ENCODE peak calls at places on chromosomes 3 and 15, in nine cellular contexts. B is thyroid gland, Z is Peyer's patch, L is body of pancreas, J is ovary, G is IMR-90, F is transverse colon, X is A549, V is right lobe of liver. A is an unnamed sample.

GRCh38 chr15:29986946-29987345 is 95.8 kb upstream of the GOLGA8J start:
- DNase-seq in B (no peak), Z (no peak), L (no peak), J (no peak), G (no peak), F (no peak), X (no peak), V (no peak), A (no peak)

GRCh38 chr3:156811092-156811862 is 14.9 kb upstream of the LEKR1 start:
- DNase-seq in B (no peak), Z (no peak), L (no peak), J (no peak), G (peak), F (peak), X (no peak), V (no peak), A (no peak)

GRCh38 chr3:151351648-151352047 is 22.3 kb upstream of the P2RY13 start:
- DNase-seq in B (no peak), Z (no peak), L (no peak), J (no peak), G (no peak), F (no peak), X (no peak), V (no peak), A (no peak)

GRCh38 chr15:80669599-80670273 is 25.4 kb upstream of the ABHD17C start:
- DNase-seq in B (peak), Z (no peak), L (no peak), J (no peak), G (peak), F (no peak), X (no peak), V (no peak), A (no peak)

GRCh38 chr15:74663303-74664027 is 32.4 kb downstream of the EDC3 start:
- DNase-seq in B (no peak), Z (no peak), L (no peak), J (no peak), G (no peak), F (no peak), X (no peak), V (no peak), A (no peak)

GRCh38 chr15:59616390-59616789 is 4.8 kb downstream of the GCNT3 start:
- DNase-seq in B (peak), Z (no peak), L (no peak), J (no peak), G (no peak), F (peak), X (peak), V (no peak), A (no peak)

GRCh38 chr15:28975766-28976179 is 90.0 kb downstream of the APBA2 start:
- DNase-seq in B (peak), Z (peak), L (peak), J (no peak), G (peak), F (peak), X (peak), V (no peak), A (peak)

GRCh38 chr15:77144028-77144427 is 73.1 kb upstream of the TSPAN3 start:
- DNase-seq in B (no peak), Z (no peak), L (no peak), J (no peak), G (peak), F (no peak), X (no peak), V (no peak), A (no peak)

GRCh38 chr15:45144775-45145174 is 15.0 kb downstream of the DUOX1 start:
- DNase-seq in B (no peak), Z (no peak), L (no peak), J (no peak), G (no peak), F (no peak), X (no peak), V (no peak), A (no peak)

GRCh38 chr15:43515731-43516130 is 1.7 kb upstream of the MAP1A start:
- DNase-seq in B (no peak), Z (no peak), L (no peak), J (peak), G (no peak), F (no peak), X (no peak), V (no peak), A (no peak)

GRCh38 chr3:148873928-148874326 is 8.8 kb downstream of the CPA3 start:
- DNase-seq in B (no peak), Z (no peak), L (no peak), J (no peak), G (peak), F (no peak), X (no peak), V (no peak), A (no peak)

GRCh38 chr3:43034200-43034599 is 55.1 kb downstream of the GASK1A start:
- DNase-seq in B (no peak), Z (no peak), L (no peak), J (no peak), G (no peak), F (no peak), X (no peak), V (no peak), A (no peak)

GRCh38 chr15:79311901-79312553 is 1.1 kb downstream of the TMED3 start:
- DNase-seq in B (peak), Z (no peak), L (no peak), J (no peak), G (no peak), F (no peak), X (no peak), V (no peak), A (no peak)

GRCh38 chr15:101684384-101684783 is 32.2 kb upstream of the TM2D3 start:
- DNase-seq in B (no peak), Z (no peak), L (no peak), J (no peak), G (peak), F (no peak), X (peak), V (no peak), A (peak)

GRCh38 chr3:171566803-171567422 is 106.7 kb upstream of the TNIK start:
- DNase-seq in B (no peak), Z (no peak), L (no peak), J (no peak), G (peak), F (no peak), X (peak), V (no peak), A (peak)

GRCh38 chr3:30384546-30385072 is 221.8 kb upstream of the TGFBR2 start:
- DNase-seq in B (no peak), Z (no peak), L (no peak), J (no peak), G (no peak), F (no peak), X (no peak), V (no peak), A (no peak)

GRCh38 chr3:19124752-19125151 is 23.6 kb upstream of the KCNH8 start:
- DNase-seq in B (no peak), Z (no peak), L (no peak), J (no peak), G (no peak), F (no peak), X (no peak), V (no peak), A (no peak)

GRCh38 chr3:128178782-128179473 is 25.6 kb downstream of the EEFSEC start:
- DNase-seq in B (no peak), Z (no peak), L (no peak), J (no peak), G (peak), F (no peak), X (no peak), V (no peak), A (no peak)

GRCh38 chr3:171132873-171133272 is 106.4 kb upstream of the SLC2A2 start:
- DNase-seq in B (no peak), Z (no peak), L (no peak), J (no peak), G (peak), F (no peak), X (no peak), V (no peak), A (peak)

GRCh38 chr15:89812126-89812846 is 2.4 kb downstream of the ANPEP start:
- DNase-seq in B (no peak), Z (peak), L (peak), J (no peak), G (no peak), F (peak), X (peak), V (peak), A (peak)

GRCh38 chr3:111012388-111013248 is 59.0 kb upstream of the NECTIN3 start:
- DNase-seq in B (peak), Z (no peak), L (no peak), J (no peak), G (no peak), F (no peak), X (peak), V (peak), A (no peak)

GRCh38 chr3:40120816-40121215 is 188.7 kb upstream of the EIF1B start:
- DNase-seq in B (peak), Z (no peak), L (no peak), J (no peak), G (no peak), F (no peak), X (peak), V (no peak), A (no peak)

GRCh38 chr3:153038779-153039178 is 123.2 kb upstream of the RAP2B start:
- DNase-seq in B (no peak), Z (peak), L (no peak), J (no peak), G (no peak), F (peak), X (peak), V (peak), A (no peak)

GRCh38 chr3:4977001-4977888 is 2.0 kb upstream of the BHLHE40 start:
- DNase-seq in B (peak), Z (peak), L (peak), J (peak), G (peak), F (peak), X (peak), V (peak), A (no peak)

GRCh38 chr3:31802981-31803380 is 178.1 kb downstream of the OSBPL10 start:
- DNase-seq in B (no peak), Z (peak), L (no peak), J (no peak), G (no peak), F (peak), X (no peak), V (no peak), A (no peak)

GRCh38 chr3:137764563-137765309 is 621 bp downstream of the SOX14 start:
- DNase-seq in B (no peak), Z (no peak), L (no peak), J (no peak), G (no peak), F (no peak), X (no peak), V (peak), A (no peak)

GRCh38 chr3:194773216-194773615 is 87.5 kb downstream of the FAM43A start:
- DNase-seq in B (no peak), Z (no peak), L (no peak), J (no peak), G (no peak), F (peak), X (peak), V (no peak), A (peak)

GRCh38 chr3:174937488-174937887 is 78.4 kb downstream of the NAALADL2 start:
- DNase-seq in B (no peak), Z (no peak), L (no peak), J (no peak), G (peak), F (no peak), X (no peak), V (no peak), A (no peak)

GRCh38 chr3:53744351-53744750 is 101.9 kb downstream of the CHDH start:
- DNase-seq in B (no peak), Z (no peak), L (peak), J (no peak), G (no peak), F (peak), X (no peak), V (no peak), A (no peak)

GRCh38 chr3:46935168-46935858 is 41.2 kb downstream of the CCDC12 start:
- DNase-seq in B (peak), Z (peak), L (peak), J (peak), G (peak), F (peak), X (peak), V (peak), A (peak)
- TF ChIP-seq POLR2A in B (peak), Z (peak), L (peak), J (no peak), G (no peak), F (no peak), X (no peak), V (no peak), A (no peak)

DNA sequence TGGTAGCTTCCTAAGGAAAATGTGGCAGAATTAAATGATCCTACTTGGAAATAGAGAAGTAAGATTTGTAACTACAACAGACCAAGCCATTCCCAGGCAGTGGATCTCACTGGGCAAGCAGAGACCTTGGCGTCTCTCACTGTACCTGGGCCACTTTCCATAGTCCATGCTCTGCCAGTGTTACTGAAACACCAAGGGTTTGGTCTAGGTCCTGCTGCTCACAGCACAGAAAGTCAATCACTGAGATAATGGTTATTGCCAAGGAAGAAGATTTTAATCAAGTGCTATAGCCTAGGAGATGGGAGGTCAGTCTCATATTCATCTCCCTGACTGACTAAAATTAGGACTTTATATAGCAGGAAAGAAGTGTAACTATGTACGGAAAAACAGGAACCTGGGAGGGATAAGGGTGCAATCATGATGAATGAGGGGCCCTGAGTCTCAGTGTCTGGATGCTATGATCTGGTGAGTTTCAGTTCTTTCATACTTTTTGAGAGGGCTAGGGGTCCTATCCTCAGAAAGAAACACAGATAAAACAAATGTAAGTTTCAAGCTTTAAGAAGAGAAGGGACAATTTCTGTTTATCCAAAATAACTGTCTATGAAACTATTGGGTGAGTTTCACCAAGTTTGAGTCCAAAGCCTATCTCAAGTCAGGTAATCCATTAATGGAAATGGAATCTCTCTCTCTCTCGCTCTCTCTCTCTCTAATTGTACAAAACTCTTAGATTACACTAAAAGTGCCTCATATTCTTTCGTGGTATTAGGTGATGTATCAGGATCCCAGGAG is 20.6 kb downstream of the GPR15 start:
- DNase-seq in B (no peak), Z (no peak), L (no peak), J (no peak), G (no peak), F (no peak), X (no peak), V (no peak), A (no peak)
- TF ChIP-seq POLR2A in B (no peak), Z (no peak), L (no peak), J (no peak), G (no peak), F (no peak), X (no peak), V (no peak), A (no peak)

GRCh38 chr15:65777053-65777452 is 15.0 kb downstream of the DENND4A start:
- DNase-seq in B (no peak), Z (no peak), L (no peak), J (no peak), G (no peak), F (no peak), X (no peak), V (no peak), A (no peak)

GRCh38 chr15:65769482-65769881 is 22.6 kb downstream of the DENND4A start:
- DNase-seq in B (no peak), Z (no peak), L (no peak), J (no peak), G (no peak), F (no peak), X (no peak), V (no peak), A (no peak)

GRCh38 chr15:65771870-65772269 is 20.2 kb downstream of the DENND4A start:
- DNase-seq in B (no peak), Z (no peak), L (no peak), J (no peak), G (no peak), F (no peak), X (no peak), V (no peak), A (no peak)

GRCh38 chr15:65772909-65773308 is 19.2 kb downstream of the DENND4A start:
- DNase-seq in B (no peak), Z (no peak), L (no peak), J (no peak), G (no peak), F (no peak), X (no peak), V (no peak), A (no peak)

DNA sequence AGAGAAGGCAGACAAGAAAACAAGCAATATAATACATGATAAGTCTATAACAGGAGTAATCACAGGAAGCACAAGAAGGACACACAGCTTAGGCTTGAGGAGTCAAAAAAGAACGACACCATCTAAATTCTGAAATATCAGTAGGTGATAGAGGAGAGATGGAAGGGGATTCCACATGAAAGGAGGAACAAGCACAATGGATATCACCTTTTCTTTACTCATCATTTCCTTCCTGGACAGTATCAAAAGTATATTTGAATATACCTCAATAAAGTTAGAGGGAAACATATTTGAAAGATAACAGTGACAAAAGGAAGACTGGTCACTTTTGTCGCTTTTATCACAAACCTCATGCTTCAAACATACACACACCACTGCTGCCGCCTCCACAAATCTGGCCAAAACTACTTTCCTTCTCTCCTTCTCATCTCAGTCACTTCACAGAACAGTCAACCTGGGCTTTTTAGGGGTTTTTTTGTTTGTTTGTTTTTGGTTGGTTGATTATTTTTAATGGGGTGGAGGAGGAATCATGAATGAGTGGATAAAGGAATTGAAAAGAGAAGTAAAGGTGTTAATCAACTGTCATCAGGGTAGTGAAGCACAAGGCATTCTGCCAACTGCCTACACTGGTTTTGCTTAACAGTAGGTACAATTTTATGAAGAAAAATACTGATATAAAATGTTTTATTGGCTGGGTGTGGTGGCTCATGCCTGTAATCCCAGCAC is 18.5 kb downstream of the DENND4A start:
- DNase-seq in B (no peak), Z (no peak), L (no peak), J (no peak), G (no peak), F (peak), X (no peak), V (no peak), A (no peak)
- TF ChIP-seq POLR2A in B (no peak), Z (no peak), L (no peak), J (no peak), G (no peak), F (no peak), X (no peak), V (no peak), A (no peak)

GRCh38 chr3:104102386-104102785 is 1264.3 kb upstream of the ALCAM start:
- DNase-seq in B (peak), Z (no peak), L (no peak), J (no peak), G (peak), F (no peak), X (peak), V (peak), A (peak)

DNA sequence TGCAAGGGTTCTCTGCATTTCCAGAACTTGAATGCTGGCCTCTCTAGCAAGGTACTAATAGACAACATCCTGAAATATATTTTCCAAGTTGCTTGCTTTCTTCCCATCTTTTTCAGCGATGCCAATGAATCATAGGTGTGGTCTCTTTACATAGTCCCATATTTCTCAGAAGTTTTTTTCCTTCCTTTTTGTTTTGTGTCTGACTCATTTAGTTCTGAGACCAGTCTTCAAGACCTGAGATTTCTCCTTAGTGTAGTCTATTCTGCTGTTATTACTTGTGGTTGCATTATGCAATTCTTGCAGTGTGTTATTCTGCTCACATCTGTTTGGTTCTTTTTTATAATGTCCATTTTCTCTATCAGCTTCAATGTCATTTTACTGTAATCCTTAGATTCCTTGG is 1265.0 kb upstream of the ALCAM start:
- DNase-seq in B (no peak), Z (no peak), L (no peak), J (no peak), G (no peak), F (no peak), X (no peak), V (no peak), A (no peak)
- TF ChIP-seq POLR2A in B (no peak), Z (no peak), L (no peak), J (no peak), G (no peak), F (no peak), X (no peak), V (no peak), A (no peak)

A was measured in H54.